ENCODE peak calls at places on chromosomes 2 and 18, in eight cellular contexts. One of them, this sample, is unnamed.

GRCh38 chr2:209556354-209556961 is 132.6 kb downstream of the MAP2 start:
- DNase-seq in NAMALWA: peak
- DNase-seq in A172: peak
- DNase-seq in AML-193: peak
- DNase-seq in RCC 7860: no peak
- DNase-seq in lower lobe of right lung: no peak
- DNase-seq in CD4-positive, CD25-positive, alpha-beta regulatory T cell: no peak
- DNase-seq in left kidney: peak
- DNase-seq in this sample: no peak

GRCh38 chr2:223044092-223044836 is 7.7 kb upstream of the KCNE4 start:
- DNase-seq in CD4-positive, CD25-positive, alpha-beta regulatory T cell: no peak
- DNase-seq in NAMALWA: no peak
- DNase-seq in A172: no peak
- DNase-seq in left kidney: no peak
- DNase-seq in lower lobe of right lung: no peak
- DNase-seq in AML-193: no peak
- DNase-seq in RCC 7860: no peak
- DNase-seq in this sample: no peak

GRCh38 chr2:237896507-237896892 is 37.1 kb downstream of the RAMP1 start:
- DNase-seq in lower lobe of right lung: no peak
- DNase-seq in NAMALWA: no peak
- DNase-seq in RCC 7860: no peak
- DNase-seq in left kidney: no peak
- DNase-seq in CD4-positive, CD25-positive, alpha-beta regulatory T cell: no peak
- DNase-seq in A172: no peak
- DNase-seq in AML-193: no peak
- DNase-seq in this sample: no peak

GRCh38 chr2:44748-45341 is 1.5 kb downstream of the FAM110C start:
- DNase-seq in RCC 7860: no peak
- DNase-seq in NAMALWA: no peak
- DNase-seq in CD4-positive, CD25-positive, alpha-beta regulatory T cell: no peak
- DNase-seq in lower lobe of right lung: peak
- DNase-seq in A172: no peak
- DNase-seq in left kidney: peak
- DNase-seq in AML-193: no peak
- DNase-seq in this sample: no peak

GRCh38 chr18:39840406-39840805 is 2114.6 kb upstream of the PIK3C3 start:
- DNase-seq in CD4-positive, CD25-positive, alpha-beta regulatory T cell: no peak
- DNase-seq in RCC 7860: no peak
- DNase-seq in A172: no peak
- DNase-seq in left kidney: peak
- DNase-seq in AML-193: no peak
- DNase-seq in NAMALWA: no peak
- DNase-seq in lower lobe of right lung: no peak
- DNase-seq in this sample: no peak

GRCh38 chr18:7415081-7415894 is 151.8 kb upstream of the PTPRM start:
- DNase-seq in A172: no peak
- DNase-seq in left kidney: no peak
- DNase-seq in CD4-positive, CD25-positive, alpha-beta regulatory T cell: no peak
- DNase-seq in AML-193: no peak
- DNase-seq in lower lobe of right lung: no peak
- DNase-seq in RCC 7860: no peak
- DNase-seq in NAMALWA: no peak
- DNase-seq in this sample: no peak

GRCh38 chr2:53442783-53443182 is 324.8 kb upstream of the CHAC2 start:
- DNase-seq in NAMALWA: no peak
- DNase-seq in A172: no peak
- DNase-seq in RCC 7860: no peak
- DNase-seq in CD4-positive, CD25-positive, alpha-beta regulatory T cell: no peak
- DNase-seq in lower lobe of right lung: no peak
- DNase-seq in AML-193: no peak
- DNase-seq in left kidney: peak
- DNase-seq in this sample: no peak

GRCh38 chr2:229348135-229348534 is 77.0 kb upstream of the PID1 start:
- DNase-seq in AML-193: no peak
- DNase-seq in left kidney: no peak
- DNase-seq in A172: no peak
- DNase-seq in NAMALWA: no peak
- DNase-seq in CD4-positive, CD25-positive, alpha-beta regulatory T cell: no peak
- DNase-seq in lower lobe of right lung: no peak
- DNase-seq in RCC 7860: no peak
- DNase-seq in this sample: no peak

GRCh38 chr2:88950010-88950409 is 258.5 kb downstream of the RPIA start:
- DNase-seq in CD4-positive, CD25-positive, alpha-beta regulatory T cell: peak
- DNase-seq in lower lobe of right lung: no peak
- DNase-seq in NAMALWA: peak
- DNase-seq in A172: no peak
- DNase-seq in RCC 7860: no peak
- DNase-seq in AML-193: peak
- DNase-seq in left kidney: peak
- DNase-seq in this sample: no peak

GRCh38 chr2:126902859-126903258 is 4.2 kb downstream of the TEX51 start:
- DNase-seq in NAMALWA: no peak
- DNase-seq in left kidney: no peak
- DNase-seq in A172: no peak
- DNase-seq in CD4-positive, CD25-positive, alpha-beta regulatory T cell: no peak
- DNase-seq in RCC 7860: no peak
- DNase-seq in AML-193: no peak
- DNase-seq in lower lobe of right lung: peak
- DNase-seq in this sample: no peak

GRCh38 chr2:36695746-36696415 is 626 bp upstream of the VIT start:
- DNase-seq in A172: peak
- DNase-seq in NAMALWA: no peak
- DNase-seq in CD4-positive, CD25-positive, alpha-beta regulatory T cell: no peak
- DNase-seq in AML-193: no peak
- DNase-seq in lower lobe of right lung: no peak
- DNase-seq in left kidney: no peak
- DNase-seq in RCC 7860: no peak
- DNase-seq in this sample: no peak

GRCh38 chr2:69572640-69573039 is 70.9 kb downstream of the AAK1 start:
- DNase-seq in NAMALWA: no peak
- DNase-seq in RCC 7860: peak
- DNase-seq in CD4-positive, CD25-positive, alpha-beta regulatory T cell: no peak
- DNase-seq in lower lobe of right lung: peak
- DNase-seq in left kidney: no peak
- DNase-seq in A172: no peak
- DNase-seq in AML-193: no peak
- DNase-seq in this sample: no peak

GRCh38 chr18:49628119-49628518 is 66.3 kb downstream of the LIPG start:
- DNase-seq in NAMALWA: no peak
- DNase-seq in A172: peak
- DNase-seq in lower lobe of right lung: no peak
- DNase-seq in CD4-positive, CD25-positive, alpha-beta regulatory T cell: no peak
- DNase-seq in AML-193: no peak
- DNase-seq in RCC 7860: peak
- DNase-seq in left kidney: no peak
- DNase-seq in this sample: no peak

GRCh38 chr2:7429733-7430132 is 512.5 kb downstream of the RNF144A start:
- DNase-seq in CD4-positive, CD25-positive, alpha-beta regulatory T cell: no peak
- DNase-seq in lower lobe of right lung: no peak
- DNase-seq in left kidney: no peak
- DNase-seq in RCC 7860: no peak
- DNase-seq in NAMALWA: peak
- DNase-seq in A172: no peak
- DNase-seq in AML-193: no peak
- DNase-seq in this sample: no peak

GRCh38 chr2:15787535-15788457 is 152.6 kb upstream of the MYCN start:
- DNase-seq in lower lobe of right lung: no peak
- DNase-seq in A172: no peak
- DNase-seq in CD4-positive, CD25-positive, alpha-beta regulatory T cell: no peak
- DNase-seq in NAMALWA: no peak
- DNase-seq in left kidney: no peak
- DNase-seq in AML-193: no peak
- DNase-seq in RCC 7860: no peak
- DNase-seq in this sample: no peak

GRCh38 chr18:56851774-56852173 is 200.6 kb downstream of the WDR7 start:
- DNase-seq in lower lobe of right lung: no peak
- DNase-seq in A172: no peak
- DNase-seq in NAMALWA: peak
- DNase-seq in RCC 7860: no peak
- DNase-seq in CD4-positive, CD25-positive, alpha-beta regulatory T cell: no peak
- DNase-seq in left kidney: no peak
- DNase-seq in AML-193: no peak
- DNase-seq in this sample: no peak

GRCh38 chr2:202042444-202042843 is 8.8 kb downstream of the FZD7 start:
- DNase-seq in CD4-positive, CD25-positive, alpha-beta regulatory T cell: no peak
- DNase-seq in A172: peak
- DNase-seq in RCC 7860: no peak
- DNase-seq in NAMALWA: no peak
- DNase-seq in AML-193: no peak
- DNase-seq in left kidney: no peak
- DNase-seq in lower lobe of right lung: no peak
- DNase-seq in this sample: no peak

GRCh38 chr2:234099266-234099665 is 48.8 kb downstream of the SPP2 start:
- DNase-seq in RCC 7860: no peak
- DNase-seq in NAMALWA: peak
- DNase-seq in A172: no peak
- DNase-seq in lower lobe of right lung: no peak
- DNase-seq in CD4-positive, CD25-positive, alpha-beta regulatory T cell: no peak
- DNase-seq in AML-193: no peak
- DNase-seq in left kidney: no peak
- DNase-seq in this sample: no peak

GRCh38 chr2:60479226-60480088 is 74.0 kb downstream of the BCL11A start:
- DNase-seq in AML-193: no peak
- DNase-seq in left kidney: no peak
- DNase-seq in lower lobe of right lung: no peak
- DNase-seq in RCC 7860: no peak
- DNase-seq in A172: no peak
- DNase-seq in NAMALWA: no peak
- DNase-seq in CD4-positive, CD25-positive, alpha-beta regulatory T cell: no peak
- DNase-seq in this sample: no peak